ENCODE peak calls at places on chromosome 9, in six cellular contexts. One of them, this sample, is unnamed.

GRCh38 chr9:94818196-94818541 is 91.7 kb downstream of the AOPEP start:
- DNase-seq in fibroblast of the aortic adventitia: no peak
- DNase-seq in T follicular helper cell: no peak
- DNase-seq in lower leg skin: no peak
- DNase-seq in GOT3: no peak
- DNase-seq in naive thymus-derived CD8-positive, alpha-beta T cell: no peak
- DNase-seq in this sample: no peak

GRCh38 chr9:20872340-20872977 is 159.0 kb downstream of the HACD4 start:
- DNase-seq in fibroblast of the aortic adventitia: peak; percentile 81
- DNase-seq in T follicular helper cell: no peak
- DNase-seq in lower leg skin: no peak
- DNase-seq in GOT3: no peak
- DNase-seq in naive thymus-derived CD8-positive, alpha-beta T cell: no peak
- DNase-seq in this sample: no peak

GRCh38 chr9:19232117-19232829 is 1.8 kb downstream of the DENND4C start:
- DNase-seq in fibroblast of the aortic adventitia: peak; percentile 13
- DNase-seq in T follicular helper cell: no peak
- DNase-seq in lower leg skin: no peak
- DNase-seq in GOT3: no peak
- DNase-seq in naive thymus-derived CD8-positive, alpha-beta T cell: no peak
- DNase-seq in this sample: no peak

GRCh38 chr9:128020692-128021091 is 39.9 kb upstream of the EEIG1 start:
- DNase-seq in fibroblast of the aortic adventitia: no peak
- DNase-seq in T follicular helper cell: no peak
- DNase-seq in lower leg skin: no peak
- DNase-seq in GOT3: no peak
- DNase-seq in naive thymus-derived CD8-positive, alpha-beta T cell: no peak
- DNase-seq in this sample: no peak

GRCh38 chr9:88303785-88304495 is 84.3 kb upstream of the SPIN1 start:
- DNase-seq in fibroblast of the aortic adventitia: peak; percentile 18
- DNase-seq in T follicular helper cell: no peak
- DNase-seq in lower leg skin: no peak
- DNase-seq in GOT3: no peak
- DNase-seq in naive thymus-derived CD8-positive, alpha-beta T cell: no peak
- DNase-seq in this sample: no peak

GRCh38 chr9:120569556-120569955 is 10.4 kb downstream of the CDK5RAP2 start:
- DNase-seq in fibroblast of the aortic adventitia: no peak
- DNase-seq in T follicular helper cell: no peak
- DNase-seq in lower leg skin: no peak
- DNase-seq in GOT3: no peak
- DNase-seq in naive thymus-derived CD8-positive, alpha-beta T cell: no peak
- DNase-seq in this sample: no peak

GRCh38 chr9:89670114-89670513 is 65.3 kb downstream of the GADD45G start:
- DNase-seq in fibroblast of the aortic adventitia: no peak
- DNase-seq in T follicular helper cell: no peak
- DNase-seq in lower leg skin: no peak
- DNase-seq in GOT3: no peak
- DNase-seq in naive thymus-derived CD8-positive, alpha-beta T cell: no peak
- DNase-seq in this sample: no peak

GRCh38 chr9:135887021-135887507 is 20.3 kb downstream of the CAMSAP1 start:
- DNase-seq in fibroblast of the aortic adventitia: no peak
- DNase-seq in T follicular helper cell: no peak
- DNase-seq in lower leg skin: no peak
- DNase-seq in GOT3: no peak
- DNase-seq in naive thymus-derived CD8-positive, alpha-beta T cell: no peak
- DNase-seq in this sample: no peak

GRCh38 chr9:15306068-15306756 is 804 bp downstream of the TTC39B start:
- DNase-seq in fibroblast of the aortic adventitia: peak; percentile 49
- DNase-seq in T follicular helper cell: peak; percentile 43
- DNase-seq in lower leg skin: peak; percentile 70
- DNase-seq in GOT3: no peak
- DNase-seq in naive thymus-derived CD8-positive, alpha-beta T cell: peak; percentile 64
- DNase-seq in this sample: peak; percentile 51

GRCh38 chr9:88775037-88775471 is 216.2 kb upstream of the S1PR3 start:
- DNase-seq in fibroblast of the aortic adventitia: peak; percentile 100
- DNase-seq in T follicular helper cell: no peak
- DNase-seq in lower leg skin: no peak
- DNase-seq in GOT3: no peak
- DNase-seq in naive thymus-derived CD8-positive, alpha-beta T cell: no peak
- DNase-seq in this sample: no peak

GRCh38 chr9:4946937-4947336 is 38.1 kb upstream of the JAK2 start:
- DNase-seq in fibroblast of the aortic adventitia: no peak
- DNase-seq in T follicular helper cell: no peak
- DNase-seq in lower leg skin: no peak
- DNase-seq in GOT3: no peak
- DNase-seq in naive thymus-derived CD8-positive, alpha-beta T cell: no peak
- DNase-seq in this sample: no peak

GRCh38 chr9:80049096-80049495 is 477.3 kb downstream of the TLE4 start:
- DNase-seq in fibroblast of the aortic adventitia: no peak
- DNase-seq in T follicular helper cell: no peak
- DNase-seq in lower leg skin: no peak
- DNase-seq in GOT3: no peak
- DNase-seq in naive thymus-derived CD8-positive, alpha-beta T cell: no peak
- DNase-seq in this sample: no peak

GRCh38 chr9:35882265-35882848 is 12.2 kb upstream of the OR13J1 start:
- DNase-seq in fibroblast of the aortic adventitia: peak; percentile 82
- DNase-seq in T follicular helper cell: peak; percentile 72
- DNase-seq in lower leg skin: peak; percentile 81
- DNase-seq in GOT3: no peak
- DNase-seq in naive thymus-derived CD8-positive, alpha-beta T cell: peak; percentile 77
- DNase-seq in this sample: peak; percentile 79

GRCh38 chr9:137382728-137383452 is 40.1 kb downstream of the EXD3 start:
- DNase-seq in fibroblast of the aortic adventitia: no peak
- DNase-seq in T follicular helper cell: no peak
- DNase-seq in lower leg skin: no peak
- DNase-seq in GOT3: no peak
- DNase-seq in naive thymus-derived CD8-positive, alpha-beta T cell: no peak
- DNase-seq in this sample: no peak

GRCh38 chr9:133771486-133772482 is 33.6 kb upstream of the SARDH start:
- DNase-seq in fibroblast of the aortic adventitia: no peak
- DNase-seq in T follicular helper cell: no peak
- DNase-seq in lower leg skin: no peak
- DNase-seq in GOT3: no peak
- DNase-seq in naive thymus-derived CD8-positive, alpha-beta T cell: no peak
- DNase-seq in this sample: peak; percentile 5

GRCh38 chr9:82234160-82234943 is 245.8 kb downstream of the SPATA31D1 start:
- DNase-seq in fibroblast of the aortic adventitia: no peak
- DNase-seq in T follicular helper cell: no peak
- DNase-seq in lower leg skin: no peak
- DNase-seq in GOT3: no peak
- DNase-seq in naive thymus-derived CD8-positive, alpha-beta T cell: no peak
- DNase-seq in this sample: no peak

GRCh38 chr9:36063804-36064447 is 27.2 kb downstream of the RECK start:
- DNase-seq in fibroblast of the aortic adventitia: peak; percentile 75
- DNase-seq in T follicular helper cell: no peak
- DNase-seq in lower leg skin: no peak
- DNase-seq in GOT3: no peak
- DNase-seq in naive thymus-derived CD8-positive, alpha-beta T cell: no peak
- DNase-seq in this sample: no peak

GRCh38 chr9:137311971-137312851 is 10.1 kb upstream of the NRARP start:
- DNase-seq in fibroblast of the aortic adventitia: no peak
- DNase-seq in T follicular helper cell: no peak
- DNase-seq in lower leg skin: no peak
- DNase-seq in GOT3: no peak
- DNase-seq in naive thymus-derived CD8-positive, alpha-beta T cell: no peak
- DNase-seq in this sample: no peak

GRCh38 chr9:113479150-113479761 is 15.7 kb downstream of the RGS3 start:
- DNase-seq in fibroblast of the aortic adventitia: no peak
- DNase-seq in T follicular helper cell: no peak
- DNase-seq in lower leg skin: no peak
- DNase-seq in GOT3: no peak
- DNase-seq in naive thymus-derived CD8-positive, alpha-beta T cell: peak; percentile 41
- DNase-seq in this sample: no peak

GRCh38 chr9:132780230-132781007 is 97.7 kb downstream of the AK8 start:
- DNase-seq in fibroblast of the aortic adventitia: no peak
- DNase-seq in T follicular helper cell: no peak
- DNase-seq in lower leg skin: no peak
- DNase-seq in GOT3: no peak
- DNase-seq in naive thymus-derived CD8-positive, alpha-beta T cell: no peak
- DNase-seq in this sample: no peak

GRCh38 chr9:133522073-133522910 is 2.5 kb downstream of the MYMK start:
- DNase-seq in fibroblast of the aortic adventitia: no peak
- DNase-seq in T follicular helper cell: no peak
- DNase-seq in lower leg skin: no peak
- DNase-seq in GOT3: no peak
- DNase-seq in naive thymus-derived CD8-positive, alpha-beta T cell: no peak
- DNase-seq in this sample: no peak